ENCODE peak calls at places on chromosomes 7 and 10, in five cellular contexts. Y is H9, S is IMR-90, K is trophoblast cell, L is neuronal stem cell. F is an unnamed sample.

GRCh38 chr10:44293306-44293778 is 91.6 kb downstream of the CXCL12 start:
- DNase-seq in K (no peak), Y (no peak), S (no peak), L (no peak), F (peak)

GRCh38 chr10:90751107-90751997 is 106.5 kb downstream of the HTR7 start:
- DNase-seq in K (peak), L (peak), Y (peak), S (peak), F (peak)

GRCh38 chr10:97058521-97058920 is 127.2 kb downstream of the SLIT1 start:
- DNase-seq in K (no peak), Y (no peak), S (no peak), L (no peak), F (no peak)

GRCh38 chr10:5840314-5841307 is 27.4 kb upstream of the GDI2 start:
- DNase-seq in K (no peak), L (no peak), S (no peak), Y (no peak), F (peak)

GRCh38 chr7:128903621-128904361 is 6.7 kb downstream of the KCP start:
- DNase-seq in K (no peak), L (no peak), Y (peak), S (no peak), F (no peak)

GRCh38 chr10:110737886-110738634 is 93.9 kb downstream of the RBM20 start:
- DNase-seq in Y (no peak), S (peak), K (no peak), L (no peak), F (peak)

GRCh38 chr10:96745950-96746349 is 25.6 kb upstream of the PIK3AP1 start:
- DNase-seq in K (no peak), S (no peak), Y (no peak), L (no peak), F (no peak)

GRCh38 chr7:113410791-113411190 is 292.4 kb upstream of the SMIM30 start:
- DNase-seq in L (no peak), K (no peak), Y (no peak), S (no peak), F (no peak)

GRCh38 chr10:126458453-126458852 is 70.2 kb upstream of the ADAM12 start:
- DNase-seq in S (peak), K (no peak), L (no peak), Y (no peak), F (peak)

GRCh38 chr10:33032354-33033254 is 74.6 kb upstream of the ITGB1 start:
- DNase-seq in K (no peak), S (peak), L (no peak), Y (no peak), F (no peak)

GRCh38 chr10:102153093-102153620 is 968 bp downstream of the NOLC1 start:
- DNase-seq in S (peak), L (no peak), Y (no peak), K (no peak), F (peak)

GRCh38 chr10:102151774-102152544 is at the start of gene NOLC1:
- DNase-seq in Y (peak), S (peak), L (peak), K (peak), F (peak)

GRCh38 chr10:102152545-102152890 is 329 bp downstream of the NOLC1 start:
- DNase-seq in Y (no peak), L (no peak), K (no peak), S (peak), F (no peak)

GRCh38 chr10:102148275-102148674 is 3.9 kb upstream of the NOLC1 start:
- DNase-seq in Y (no peak), K (no peak), S (no peak), L (no peak), F (no peak)

DNA sequence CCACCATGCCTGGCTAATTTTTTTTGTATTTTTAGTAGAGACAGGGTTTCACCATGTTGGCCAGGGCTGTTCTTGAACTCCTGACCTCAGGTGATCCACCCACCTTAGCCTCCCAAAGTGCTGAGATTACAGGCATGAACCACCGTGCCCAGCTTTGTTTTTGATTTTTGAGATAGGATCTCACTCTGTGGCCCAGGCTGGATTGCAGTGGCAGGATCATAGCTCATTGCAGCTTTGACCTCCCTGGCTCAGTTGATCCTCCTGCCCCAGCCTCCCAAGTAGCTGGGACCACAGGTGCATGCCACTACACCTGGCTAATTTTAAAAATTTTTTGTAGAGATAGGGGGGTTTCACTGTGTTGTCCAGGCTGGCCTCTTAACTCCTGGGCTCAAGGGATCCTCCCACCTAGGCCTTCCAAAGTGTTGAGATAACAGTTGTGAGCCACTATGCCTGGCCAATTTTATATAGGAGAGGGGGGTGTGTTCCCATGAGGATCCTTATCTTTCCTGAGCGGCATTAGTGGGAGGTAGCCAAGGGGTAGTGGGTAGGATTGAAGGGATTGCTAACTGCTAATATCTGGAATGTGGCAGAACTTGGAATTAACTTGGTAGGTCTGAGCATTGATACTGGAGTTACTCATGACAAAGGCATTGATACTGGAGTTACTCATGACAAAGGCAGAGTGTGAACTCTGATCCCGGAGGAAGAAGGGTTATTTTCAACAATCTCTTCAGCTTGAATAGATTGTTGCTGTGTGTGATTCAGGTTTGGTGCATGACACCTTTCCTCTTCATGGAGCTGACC is 1.0 kb upstream of the NOLC1 start:
- DNase-seq in L (no peak), K (peak), Y (no peak), S (peak), F (peak)
- H3K14ac ChIP-seq in L (peak), K (peak), Y (peak), S (peak), F (no peak)

GRCh38 chr7:98177553-98177952 is 33.7 kb upstream of the BHLHA15 start:
- DNase-seq in Y (no peak), L (no peak), K (no peak), S (no peak), F (no peak)
- H3K27ac ChIP-seq in Y (no peak), L (no peak), K (no peak), S (no peak), F (no peak)

DNA sequence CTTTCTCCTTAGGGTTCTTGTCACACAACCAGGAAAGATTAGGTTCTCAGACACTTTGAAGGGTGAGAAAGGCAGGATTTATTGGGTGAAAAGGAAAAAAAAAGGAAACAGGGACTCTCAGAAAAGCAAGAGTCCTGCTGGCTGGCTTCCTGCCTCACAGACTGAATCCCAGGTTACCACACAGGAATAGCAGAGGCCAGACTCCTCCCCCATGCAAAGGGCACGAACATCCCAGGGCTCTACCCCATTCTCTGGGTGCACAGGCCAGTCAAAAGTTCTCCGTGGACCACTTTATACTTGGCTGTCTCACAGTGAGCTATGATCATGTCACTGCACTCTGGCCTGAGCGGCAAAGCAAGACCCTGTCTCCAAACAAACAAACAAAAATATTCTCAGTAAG is 42.6 kb downstream of the HOXA1 start:
- DNase-seq in L (no peak), K (no peak), S (no peak), Y (peak), F (no peak)
- H2AFZ ChIP-seq in L (no peak), K (no peak), S (no peak), Y (no peak), F (no peak)

DNA sequence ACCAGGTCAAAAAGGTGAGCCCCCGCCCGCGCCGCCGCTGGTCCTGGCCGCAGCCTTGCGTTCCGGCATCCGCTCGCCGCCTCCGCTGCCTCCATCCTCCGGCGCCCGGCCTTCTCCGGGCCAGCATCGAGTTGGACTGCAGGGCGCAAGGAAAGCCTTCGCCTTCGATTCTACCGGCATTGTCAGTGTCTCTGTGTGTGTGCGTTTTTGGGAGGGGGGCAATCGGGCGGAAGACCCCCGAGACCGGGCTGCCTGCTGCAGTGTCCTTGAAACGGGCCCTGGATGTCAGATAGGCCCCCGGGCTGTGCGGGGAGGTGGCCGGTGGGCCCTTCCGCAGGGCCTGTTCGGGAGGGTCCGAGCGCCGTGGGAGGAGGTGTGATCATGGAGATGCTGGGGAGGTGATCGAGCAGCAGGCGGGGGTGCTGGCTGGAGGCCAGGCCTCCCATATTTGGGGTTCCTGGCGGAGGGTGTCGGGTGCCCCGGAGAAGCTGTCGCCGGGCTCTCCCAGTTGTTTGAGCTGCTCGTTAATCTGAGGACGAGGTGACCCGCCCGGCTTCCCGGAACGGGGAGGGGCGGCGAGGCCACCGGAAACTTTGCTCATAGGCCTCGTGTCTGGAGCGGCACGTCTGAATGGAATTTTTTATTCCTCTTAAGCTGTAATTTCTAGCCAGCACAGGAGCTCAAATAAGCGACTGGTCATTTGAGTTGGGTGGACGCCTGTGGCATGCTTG is 40.9 kb downstream of the HK1 start:
- DNase-seq in K (peak), L (no peak), S (peak), Y (no peak), F (peak)
- H3K14ac ChIP-seq in K (peak), L (no peak), S (peak), Y (no peak), F (peak)

GRCh38 chr7:130852867-130853266 is 118.9 kb upstream of the KLF14 start:
- DNase-seq in Y (no peak), S (no peak), L (no peak), K (peak), F (no peak)

GRCh38 chr7:130849604-130850003 is 115.6 kb upstream of the KLF14 start:
- DNase-seq in K (no peak), Y (no peak), L (no peak), S (no peak), F (no peak)

GRCh38 chr7:130854481-130854880 is 120.5 kb upstream of the KLF14 start:
- DNase-seq in K (peak), Y (no peak), L (no peak), S (no peak), F (no peak)

GRCh38 chr7:130853503-130854279 is 119.7 kb upstream of the KLF14 start:
- DNase-seq in L (no peak), Y (no peak), S (peak), K (peak), F (peak)

GRCh38 chr7:130850960-130851359 is 117.0 kb upstream of the KLF14 start:
- DNase-seq in L (no peak), Y (no peak), K (no peak), S (no peak), F (no peak)
- H3K27ac ChIP-seq in L (no peak), Y (no peak), K (no peak), S (no peak), F (no peak)

GRCh38 chr7:148318838-148319237 is 271.7 kb upstream of the C7orf33 start:
- DNase-seq in S (no peak), K (no peak), L (no peak), Y (no peak), F (no peak)

GRCh38 chr7:148325208-148325607 is 265.4 kb upstream of the C7orf33 start:
- DNase-seq in Y (no peak), L (no peak), S (no peak), K (no peak), F (peak)

GRCh38 chr7:148318092-148318756 is 272.3 kb upstream of the C7orf33 start:
- DNase-seq in K (no peak), Y (peak), S (no peak), L (no peak), F (no peak)

DNA sequence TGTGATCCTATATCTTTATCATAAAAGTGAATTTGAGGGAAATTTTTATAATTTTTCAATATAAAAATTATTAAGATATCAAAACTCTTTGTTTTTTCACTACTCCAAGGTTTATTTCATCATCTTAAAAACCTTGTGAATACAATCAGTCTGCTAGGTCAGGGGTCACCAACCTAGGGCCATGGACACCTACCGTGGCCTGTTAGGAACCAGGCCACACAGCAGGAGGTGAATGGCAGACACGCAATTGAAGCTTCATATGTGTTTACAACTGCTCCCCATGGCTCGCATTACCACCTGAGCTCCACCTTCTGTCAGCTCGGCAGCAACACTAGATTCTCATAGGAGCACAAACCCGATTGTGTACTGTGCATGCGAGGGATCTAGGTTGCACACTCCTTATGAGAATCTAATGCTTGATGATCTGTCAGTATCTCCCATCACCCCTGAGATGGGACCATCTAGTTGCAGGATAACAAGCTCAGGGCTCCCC is 271.2 kb upstream of the C7orf33 start:
- DNase-seq in Y (no peak), K (no peak), L (no peak), S (no peak), F (no peak)
- H2AFZ ChIP-seq in Y (no peak), K (no peak), L (no peak), S (no peak), F (no peak)

DNA sequence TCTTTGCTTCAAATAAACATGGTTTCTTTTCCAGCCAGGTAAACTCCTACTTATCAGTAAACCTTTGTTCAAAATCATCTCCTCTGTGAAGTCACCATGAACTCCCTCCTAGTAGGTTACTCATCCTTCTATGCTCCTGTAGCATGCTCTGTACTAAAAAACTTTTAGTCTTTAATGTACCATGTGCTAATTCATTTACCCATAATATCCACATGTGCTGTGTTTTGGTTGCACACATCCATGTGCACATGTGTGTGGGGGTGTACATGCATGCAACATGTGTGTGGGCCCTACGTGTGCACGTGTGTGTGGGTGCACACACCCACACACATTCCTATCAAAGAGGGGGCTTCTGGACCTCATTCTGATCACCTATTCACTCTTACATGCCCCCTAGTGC is 259.9 kb upstream of the SP4 start:
- DNase-seq in L (no peak), K (no peak), S (no peak), Y (no peak), F (no peak)
- H3K14ac ChIP-seq in L (no peak), K (no peak), S (no peak), Y (peak), F (no peak)

F was measured in mesenchymal stem cell.